ENCODE peak calls at places on chromosome 12, in four cellular contexts. R is spleen, M is B cell, Q is cardiac fibroblast. O is an unnamed sample.

GRCh38 chr12:104439137-104439536 is 17.6 kb upstream of the CHST11 start:
- DNase-seq in R (no peak), M (no peak), Q (no peak), O (no peak)

GRCh38 chr12:112347521-112347920 is 34.7 kb downstream of the HECTD4 start:
- DNase-seq in Q (peak; percentile 42), M (no peak), R (no peak), O (no peak)

GRCh38 chr12:6735448-6736191 is 11.8 kb downstream of the COPS7A start:
- DNase-seq in M (peak; percentile 59), Q (peak; percentile 71), R (peak; percentile 82), O (no peak)

GRCh38 chr12:12483438-12483837 is 79.2 kb downstream of the DUSP16 start:
- DNase-seq in M (no peak), Q (no peak), R (no peak), O (no peak)

GRCh38 chr12:65705380-65705876 is 118.9 kb upstream of the HMGA2 start:
- DNase-seq in R (no peak), M (no peak), Q (no peak), O (no peak)

GRCh38 chr12:124767075-124767821 is 96.4 kb downstream of the SCARB1 start:
- DNase-seq in R (peak; percentile 95), M (peak; percentile 80), Q (peak; percentile 78), O (no peak)

GRCh38 chr12:4240161-4240783 is 33.3 kb upstream of the CCND2 start:
- DNase-seq in Q (no peak), M (no peak), R (no peak), O (no peak)

GRCh38 chr12:113727651-113728061 is 238.5 kb downstream of the RBM19 start:
- DNase-seq in M (no peak), Q (peak; percentile 10), R (no peak), O (no peak)

GRCh38 chr12:60197589-60197988 is 601.8 kb downstream of the SLC16A7 start:
- DNase-seq in M (no peak), Q (peak; percentile 23), R (no peak), O (no peak)

GRCh38 chr12:3615862-3616261 is 124.9 kb downstream of the PRMT8 start:
- DNase-seq in Q (no peak), R (no peak), M (no peak), O (no peak)

GRCh38 chr12:34048714-34049113 is 26.4 kb downstream of the ALG10 start:
- DNase-seq in R (no peak), M (no peak), Q (no peak), O (no peak)

GRCh38 chr12:130031571-130032189 is 127.9 kb upstream of the TMEM132D start:
- DNase-seq in Q (peak; percentile 16), M (peak; percentile 61), R (peak; percentile 80), O (no peak)

GRCh38 chr12:13135336-13136178 is 32.1 kb upstream of the GSG1 start:
- DNase-seq in R (peak; percentile 76), M (no peak), Q (peak; percentile 90), O (peak; percentile 95)

GRCh38 chr12:77847665-77848431 is 17.2 kb downstream of the NAV3 start:
- DNase-seq in M (no peak), Q (peak; percentile 68), R (no peak), O (no peak)

GRCh38 chr12:79707830-79708229 is 17.1 kb upstream of the PAWR start:
- DNase-seq in R (no peak), M (no peak), Q (no peak), O (no peak)

GRCh38 chr12:78403136-78403535 is 461.4 kb upstream of the SYT1 start:
- DNase-seq in R (no peak), M (no peak), Q (peak; percentile 23), O (no peak)

GRCh38 chr12:22787557-22787956 is 162.6 kb downstream of the ETNK1 start:
- DNase-seq in Q (peak; percentile 0), M (no peak), R (no peak), O (no peak)

GRCh38 chr12:6404390-6404789 is 20.4 kb downstream of the LTBR start:
- DNase-seq in R (no peak), M (no peak), Q (no peak), O (no peak)

GRCh38 chr12:22284871-22285270 is 49.6 kb downstream of the ST8SIA1 start:
- DNase-seq in R (no peak), Q (peak; percentile 63), M (no peak), O (no peak)

GRCh38 chr12:109949089-109949488 is 47.1 kb downstream of the GIT2 start:
- DNase-seq in M (no peak), R (no peak), Q (peak; percentile 70), O (no peak)

DNA sequence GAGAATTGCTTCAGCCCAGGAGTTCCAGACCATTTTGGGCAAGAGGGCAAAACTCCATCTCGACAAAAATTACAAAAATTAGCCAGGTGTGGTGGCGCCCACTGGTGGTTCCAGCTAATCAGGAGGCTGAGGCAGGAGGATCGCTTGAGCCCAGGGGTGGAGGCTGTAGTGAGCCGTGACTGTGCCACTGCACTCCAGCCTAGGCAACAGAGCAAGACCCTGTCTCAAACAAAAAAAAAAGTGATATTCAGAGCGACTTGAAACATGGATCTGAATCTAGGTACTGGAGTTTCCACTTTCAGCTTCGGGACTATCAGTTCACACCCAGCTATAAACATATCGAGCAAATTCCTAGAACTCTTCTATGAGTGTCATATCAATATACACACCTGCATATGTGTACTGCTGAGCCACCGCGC is 16.3 kb upstream of the RNF34 start:
- DNase-seq in R (no peak), M (no peak), Q (no peak), O (no peak)
- TF ChIP-seq CTCF in R (no peak), M (no peak), Q (peak; percentile 10), O (peak; percentile 49)

DNA sequence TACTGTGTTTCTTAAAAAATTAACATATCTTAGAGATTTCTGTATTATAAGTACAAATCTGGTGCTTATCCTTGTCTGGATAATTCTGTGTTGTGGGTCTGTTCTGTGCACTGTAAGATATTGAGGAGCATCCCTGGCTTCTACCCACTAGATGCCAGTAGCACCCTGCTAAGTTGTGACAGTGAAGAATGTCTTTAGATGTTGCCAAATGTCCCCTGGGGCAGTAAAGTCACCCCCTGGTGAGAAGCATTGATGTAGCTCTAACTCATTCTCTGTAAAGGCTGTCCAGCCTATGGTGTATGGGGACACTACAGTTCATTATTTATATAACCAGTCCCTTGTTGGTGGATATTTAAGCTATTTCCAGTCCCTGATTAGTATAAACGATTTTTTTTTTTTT is 31.4 kb downstream of the MAP1LC3B2 start:
- DNase-seq in R (no peak), M (no peak), Q (no peak), O (no peak)
- TF ChIP-seq CTCF in R (no peak), M (no peak), Q (no peak), O (peak; percentile 45)

DNA sequence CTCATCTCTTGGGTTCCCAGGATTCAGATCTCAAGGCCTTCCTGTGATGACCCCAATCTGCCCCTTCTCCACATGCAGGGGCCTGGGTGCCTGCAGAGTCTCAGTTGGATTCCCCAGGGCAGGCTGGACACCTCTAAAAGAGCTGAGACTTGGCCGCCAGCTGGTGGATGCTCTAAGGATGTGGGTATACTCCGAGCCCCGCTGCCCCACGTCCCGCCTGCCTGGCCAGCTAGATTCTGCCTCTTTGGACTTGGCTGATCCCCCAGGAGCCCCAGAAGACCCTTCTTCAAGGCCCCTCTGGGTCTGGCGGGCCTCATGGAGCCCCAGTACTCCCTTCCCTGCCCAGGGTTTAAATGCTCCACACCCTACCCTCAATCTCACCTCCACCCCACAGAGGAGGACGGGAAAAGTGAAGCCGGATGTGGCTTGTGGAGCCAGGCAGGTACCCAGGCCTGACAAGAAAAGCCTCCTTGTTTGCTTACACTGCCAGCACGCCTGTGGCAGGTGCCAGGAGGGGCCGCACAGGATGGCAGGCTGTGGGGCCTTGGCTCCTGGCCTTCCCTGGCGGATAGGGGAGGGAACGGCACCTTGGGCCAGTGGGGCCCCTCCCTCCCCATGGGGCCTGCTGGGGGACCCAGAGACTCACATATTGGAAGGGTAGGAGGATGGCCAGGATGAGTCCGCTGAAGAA is 15.1 kb downstream of the FAIM2 start:
- DNase-seq in Q (no peak), R (no peak), M (no peak), O (peak; percentile 73)
- TF ChIP-seq CTCF in Q (no peak), R (no peak), M (no peak), O (no peak)

GRCh38 chr12:15580431-15580830 is 208.8 kb downstream of the EPS8 start:
- DNase-seq in Q (no peak), R (no peak), M (no peak), O (no peak)
- TF ChIP-seq CTCF in Q (no peak), R (no peak), M (no peak), O (peak; percentile 27)

DNA sequence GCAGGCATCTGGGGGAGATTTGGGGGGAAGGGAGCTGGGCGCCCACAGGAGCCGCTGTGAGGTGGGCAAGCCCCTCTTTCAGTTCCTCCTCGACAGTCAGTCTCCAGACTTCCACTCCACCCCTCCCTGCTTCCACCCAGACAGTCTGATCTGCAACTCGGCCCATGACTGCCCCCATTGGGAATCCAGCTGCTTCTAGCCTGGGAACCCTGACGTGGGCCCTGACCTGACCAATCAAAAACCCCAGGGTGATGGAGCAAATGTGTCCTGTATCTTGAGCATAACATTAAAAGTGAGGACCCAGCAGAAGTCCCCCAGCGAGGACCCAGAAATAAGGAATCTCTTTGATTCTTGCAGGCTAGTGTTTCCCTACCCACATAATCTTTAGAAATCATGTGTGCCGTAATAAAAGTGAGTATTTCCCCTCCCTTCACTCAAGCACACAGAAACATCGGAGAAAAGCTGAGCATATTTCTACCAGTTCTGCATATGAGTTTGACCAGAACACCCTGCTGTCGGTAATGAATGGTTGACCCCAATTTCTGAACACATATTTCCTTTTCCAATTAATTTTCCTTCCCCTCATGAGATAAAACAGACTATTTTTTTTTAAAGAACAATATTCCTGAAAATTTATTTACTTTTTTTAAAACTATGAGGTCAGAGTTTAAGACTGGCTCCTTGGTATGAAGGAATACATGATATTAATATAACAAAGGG is 6.4 kb downstream of the SSH1 start:
- DNase-seq in R (peak; percentile 76), M (peak; percentile 49), Q (peak; percentile 86), O (no peak)
- TF ChIP-seq CTCF in R (no peak), M (no peak), Q (peak; percentile 17), O (peak; percentile 54)

DNA sequence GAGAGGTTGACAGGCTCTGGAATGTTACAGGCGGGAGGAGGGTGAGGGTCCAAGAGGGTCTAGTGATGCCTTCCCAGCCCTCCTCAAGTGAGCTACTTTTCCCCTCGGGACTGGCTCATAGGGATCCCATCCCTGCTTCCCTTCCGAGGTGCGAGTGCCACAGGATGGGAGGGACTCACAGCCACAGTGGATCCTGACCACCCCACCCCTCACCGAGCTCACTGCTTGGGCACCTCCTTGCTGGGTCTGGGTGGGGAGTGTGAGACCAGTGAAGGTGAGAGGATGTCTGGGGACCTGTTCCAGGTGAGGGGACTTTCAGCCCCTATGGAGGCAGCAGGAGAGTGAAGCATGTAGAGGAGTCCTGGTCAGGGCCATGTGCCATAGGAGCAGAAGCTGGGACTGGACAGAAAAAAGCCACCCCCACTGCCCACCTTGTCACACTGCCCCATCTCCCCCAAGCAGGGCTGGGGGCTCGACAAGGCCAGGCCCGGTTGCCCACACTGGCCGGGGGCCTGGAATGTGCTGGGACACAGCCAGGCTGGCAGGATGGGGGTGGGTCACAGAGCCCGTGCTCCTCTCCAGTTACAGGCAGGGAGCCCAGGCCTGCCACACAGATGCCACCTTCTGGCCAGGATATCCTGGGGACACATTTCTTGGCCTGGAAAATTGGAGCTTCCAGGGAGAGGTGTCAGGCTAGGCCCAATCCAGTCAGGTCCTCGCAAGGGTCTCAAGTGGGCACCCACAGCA is 1.7 kb upstream of the TNS2 start:
- DNase-seq in R (peak; percentile 82), Q (no peak), M (no peak), O (peak; percentile 92)
- TF ChIP-seq CTCF in R (no peak), Q (no peak), M (no peak), O (peak; percentile 78)

O was measured in chondrocyte.